ENCODE peak calls at places on chromosome 18, in eight cellular contexts. J is psoas muscle, L is OCI-LY7, Q is SJSA1, U is mesenchymal stem cell, G is kidney, I is vagina, B is keratinocyte. F is an unnamed sample. For H3K9me3, the result is how much of the 10 kb centered on the place peaks cover.

GRCh38 chr18:424869-425138 is 75.7 kb downstream of the COLEC12 start:
- DNase-seq in J (no peak), L (no peak), Q (peak), U (no peak), G (no peak), I (no peak), B (no peak), F (peak)

GRCh38 chr18:47729356-47729755 is 201.1 kb downstream of the SMAD2 start:
- DNase-seq in J (no peak), L (no peak), Q (no peak), U (no peak), G (no peak), I (no peak), B (no peak), F (no peak)

GRCh38 chr18:9775172-9775571 is 67.1 kb downstream of the RAB31 start:
- DNase-seq in J (no peak), L (no peak), Q (no peak), U (peak), G (no peak), I (no peak), B (no peak), F (no peak)

GRCh38 chr18:13356032-13356431 is 137.5 kb downstream of the LDLRAD4 start:
- DNase-seq in J (no peak), L (no peak), Q (no peak), U (no peak), G (no peak), I (no peak), B (no peak), F (no peak)

GRCh38 chr18:45320724-45321123 is 294.6 kb upstream of the SLC14A2 start:
- DNase-seq in J (no peak), L (no peak), Q (no peak), U (peak), G (no peak), I (no peak), B (no peak), F (no peak)

GRCh38 chr18:3901042-3901441 is 451.1 kb downstream of the TGIF1 start:
- DNase-seq in J (no peak), L (no peak), Q (no peak), U (no peak), G (no peak), I (no peak), B (no peak), F (no peak)

GRCh38 chr18:34224423-34225217 is at the start of gene NOL4:
- DNase-seq in J (no peak), L (no peak), Q (peak), U (peak), G (peak), I (no peak), B (no peak), F (peak)

GRCh38 chr18:45050712-45051639 is 370.3 kb downstream of the SETBP1 start:
- DNase-seq in J (no peak), L (no peak), Q (no peak), U (peak), G (no peak), I (no peak), B (no peak), F (no peak)

GRCh38 chr18:12742453-12742852 is 39.6 kb downstream of the PSMG2 start:
- DNase-seq in J (no peak), L (no peak), Q (peak), U (peak), G (no peak), I (no peak), B (peak), F (no peak)

GRCh38 chr18:45562567-45563479 is 52.5 kb upstream of the SLC14A2 start:
- DNase-seq in J (peak), L (no peak), Q (peak), U (no peak), G (peak), I (no peak), B (no peak), F (peak)

GRCh38 chr18:55448390-55448789 is 139.6 kb downstream of the TCF4 start:
- DNase-seq in J (no peak), L (peak), Q (no peak), U (no peak), G (no peak), I (no peak), B (no peak), F (no peak)

GRCh38 chr18:80143876-80144275 is 34.8 kb downstream of the ADNP2 start:
- DNase-seq in J (no peak), L (no peak), Q (no peak), U (no peak), G (no peak), I (no peak), B (no peak), F (no peak)

GRCh38 chr18:79799619-79800352 is 2.0 kb downstream of the KCNG2 start:
- DNase-seq in J (no peak), L (peak), Q (no peak), U (no peak), G (peak), I (no peak), B (no peak), F (no peak)

GRCh38 chr18:59821983-59822382 is 77.8 kb upstream of the PMAIP1 start:
- DNase-seq in J (no peak), L (no peak), Q (no peak), U (no peak), G (no peak), I (no peak), B (no peak), F (no peak)

GRCh38 chr18:46265190-46266156 is 161.3 kb downstream of the HAUS1 start:
- DNase-seq in J (no peak), L (no peak), Q (no peak), U (no peak), G (no peak), I (no peak), B (no peak), F (no peak)

GRCh38 chr18:70907673-70908072 is 618.8 kb downstream of the SOCS6 start:
- DNase-seq in J (no peak), L (no peak), Q (no peak), U (no peak), G (no peak), I (no peak), B (no peak), F (no peak)

GRCh38 chr18:23970161-23971153 is 44.1 kb upstream of the TTC39C start:
- DNase-seq in J (no peak), L (peak), Q (no peak), U (no peak), G (no peak), I (no peak), B (no peak), F (no peak)

GRCh38 chr18:42296723-42297122 is 341.7 kb downstream of the PIK3C3 start:
- DNase-seq in J (no peak), L (no peak), Q (no peak), U (peak), G (no peak), I (no peak), B (no peak), F (no peak)

DNA sequence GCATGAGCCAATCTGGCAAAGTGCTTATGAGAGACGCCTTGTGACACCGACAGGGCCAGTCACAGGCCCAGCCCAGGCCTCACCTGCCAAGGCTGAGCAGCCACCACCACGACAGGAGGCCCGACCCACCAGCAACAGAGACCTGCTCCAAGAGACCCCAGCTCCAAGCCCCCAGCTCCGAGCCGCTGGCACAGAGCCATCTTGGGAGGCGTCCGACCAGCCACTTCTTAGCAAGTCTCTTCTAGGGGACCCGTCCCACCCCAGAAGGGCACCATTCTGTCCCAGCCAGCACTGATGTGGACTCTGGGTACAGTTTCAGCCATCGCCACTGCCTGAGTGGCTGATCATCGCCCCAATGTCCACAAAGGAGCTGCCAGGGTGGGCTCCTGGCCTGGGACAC is 290.7 kb upstream of the SALL3 start:
- DNase-seq in J (no peak), L (no peak), Q (no peak), U (no peak), G (no peak), I (no peak), B (no peak), F (no peak)
- H3K9me3 ChIP-seq in J (under half), L (under half), Q (under half), U (under half), G (under half), I (under half), B (under half), F (under half)

GRCh38 chr18:48836806-48837615 is 113.8 kb downstream of the SMAD7 start:
- DNase-seq in J (no peak), L (no peak), Q (no peak), U (no peak), G (peak), I (no peak), B (no peak), F (peak)
- H3K27ac ChIP-seq in J (no peak), L (no peak), Q (no peak), U (no peak), G (no peak), I (no peak), B (no peak), F (no peak)

GRCh38 chr18:5966514-5966913 is 71.2 kb upstream of the TMEM200C start:
- DNase-seq in J (no peak), L (no peak), Q (no peak), U (no peak), G (no peak), I (no peak), B (no peak), F (no peak)

GRCh38 chr18:5964596-5964995 is 69.3 kb upstream of the TMEM200C start:
- DNase-seq in J (no peak), L (no peak), Q (no peak), U (no peak), G (no peak), I (no peak), B (no peak), F (no peak)

GRCh38 chr18:5964996-5965395 is 69.7 kb upstream of the TMEM200C start:
- DNase-seq in J (no peak), L (no peak), Q (no peak), U (no peak), G (no peak), I (no peak), B (no peak), F (no peak)

GRCh38 chr18:5967666-5968065 is 72.3 kb upstream of the TMEM200C start:
- DNase-seq in J (no peak), L (no peak), Q (no peak), U (no peak), G (no peak), I (no peak), B (no peak), F (no peak)

DNA sequence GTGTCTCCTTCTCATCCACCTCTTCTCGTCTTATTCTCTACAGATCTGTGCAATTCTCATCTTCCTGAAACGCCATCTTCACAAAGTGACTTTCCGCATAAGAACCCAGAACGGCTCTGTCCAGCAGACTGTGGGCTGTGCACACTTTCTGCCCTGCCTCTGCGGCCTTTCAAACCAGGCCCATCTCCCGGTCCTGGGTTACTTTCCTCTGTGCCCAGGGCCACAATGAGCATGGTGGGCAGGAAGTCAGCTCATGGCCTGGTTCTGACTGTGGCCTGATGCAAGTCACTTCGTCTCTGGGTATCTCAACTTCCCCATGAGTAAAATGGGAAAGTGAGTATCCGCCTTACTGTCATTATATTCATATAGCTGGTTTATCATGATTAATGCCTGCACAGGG is 71.7 kb upstream of the TMEM200C start:
- DNase-seq in J (no peak), L (no peak), Q (no peak), U (no peak), G (no peak), I (no peak), B (no peak), F (no peak)
- H3K9me3 ChIP-seq in J (under half), L (under half), Q (under half), U (under half), G (under half), I (under half), B (under half), F (under half)

GRCh38 chr18:22173221-22173927 is 4.0 kb downstream of the GATA6 start:
- DNase-seq in J (no peak), L (no peak), Q (no peak), U (no peak), G (no peak), I (no peak), B (no peak), F (no peak)
- H3K27ac ChIP-seq in J (no peak), L (no peak), Q (no peak), U (no peak), G (no peak), I (no peak), B (no peak), F (peak)

GRCh38 chr18:21593540-21594257 is 6.8 kb downstream of the ESCO1 start:
- DNase-seq in J (no peak), L (no peak), Q (no peak), U (no peak), G (no peak), I (no peak), B (no peak), F (no peak)
- H3K9me3 ChIP-seq in J (under half), L (under half), Q (under half), U (under half), G (under half), I (under half), B (under half), F (under half)

DNA sequence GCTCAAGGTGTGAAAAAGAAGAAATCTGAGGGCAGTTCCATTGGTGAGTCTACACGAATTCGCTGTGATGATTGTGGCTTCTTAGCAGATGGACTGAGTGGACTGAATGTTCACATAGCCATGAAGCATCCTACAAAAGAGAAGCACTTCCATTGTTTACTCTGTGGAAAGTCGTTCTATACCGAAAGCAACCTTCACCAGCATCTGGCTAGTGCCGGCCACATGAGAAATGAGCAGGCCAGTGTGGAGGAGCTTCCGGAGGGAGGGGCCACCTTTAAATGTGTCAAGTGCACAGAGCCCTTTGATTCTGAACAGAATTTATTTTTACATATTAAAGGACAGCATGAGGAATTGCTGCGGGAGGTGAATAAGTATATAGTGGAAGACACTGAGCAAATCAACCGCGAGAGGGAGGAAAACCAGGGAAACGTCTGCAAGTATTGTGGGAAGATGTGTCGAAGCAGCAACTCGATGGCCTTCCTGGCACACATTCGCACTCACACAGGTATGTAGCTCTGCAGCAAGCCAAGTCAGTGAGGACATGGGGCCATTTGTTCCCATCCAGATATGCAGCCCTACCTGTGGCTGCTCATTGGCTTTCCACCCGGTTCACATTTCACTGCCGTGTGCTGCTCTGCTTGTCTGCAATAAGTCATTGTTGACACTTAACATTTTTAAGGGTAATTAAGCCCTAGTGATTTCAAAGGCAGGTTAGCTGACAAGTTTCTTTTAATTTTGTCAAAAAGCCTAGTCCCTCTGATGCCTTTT is 37.7 kb downstream of the ZNF407 start:
- DNase-seq in J (no peak), L (no peak), Q (no peak), U (no peak), G (no peak), I (no peak), B (no peak), F (no peak)
- H3K27ac ChIP-seq in J (no peak), L (no peak), Q (no peak), U (no peak), G (no peak), I (no peak), B (no peak), F (no peak)

DNA sequence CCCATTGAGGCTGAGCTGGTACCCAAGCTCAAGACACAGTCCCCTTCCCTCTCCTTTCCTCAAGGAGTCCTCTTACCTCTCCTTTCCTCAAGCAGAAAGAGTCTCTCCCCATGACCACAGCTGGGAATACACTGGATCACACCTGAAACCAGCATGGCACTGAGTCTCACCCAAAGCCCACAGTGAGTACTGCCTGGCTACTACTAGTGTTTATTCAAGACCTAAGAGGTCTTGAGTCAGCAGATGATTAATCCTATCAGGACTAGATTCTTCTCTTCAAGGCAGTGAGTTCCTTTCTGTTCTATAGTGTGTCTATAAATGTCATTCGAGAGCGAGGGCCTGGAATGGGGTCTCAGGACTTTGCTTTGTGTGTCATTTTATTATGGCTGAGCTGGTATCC is 111.4 kb downstream of the METTL4 start:
- DNase-seq in J (no peak), L (no peak), Q (no peak), U (no peak), G (no peak), I (no peak), B (no peak), F (no peak)
- H3K9me3 ChIP-seq in J (under half), L (under half), Q (under half), U (under half), G (under half), I (under half), B (under half), F (under half)